ENCODE peak calls at places on chromosomes 13 and 19, in five cellular contexts. E, F, B, X and T are unnamed samples.

GRCh38 chr19:28881616-28882015 is 331.3 kb downstream of the UQCRFS1 start:
- DNase-seq in E (no peak), B (no peak), F (no peak), X (no peak), T (no peak)

GRCh38 chr19:53333466-53334449 is at the start of gene ZNF845:
- DNase-seq in B (peak), X (peak), E (peak), F (peak), T (peak)

GRCh38 chr19:13557756-13558398 is 51.6 kb upstream of the CACNA1A start:
- DNase-seq in E (no peak), F (peak), X (no peak), B (no peak), T (no peak)

GRCh38 chr19:13978721-13979191 is 26.4 kb downstream of the DCAF15 start:
- DNase-seq in F (no peak), X (no peak), E (no peak), B (no peak), T (no peak)

GRCh38 chr19:13838943-13839192 is 38.1 kb upstream of the NANOS3 start:
- DNase-seq in B (no peak), X (peak), F (no peak), E (no peak), T (no peak)

GRCh38 chr19:56476671-56477428 is at the start of gene ZNF667:
- DNase-seq in E (no peak), B (peak), F (no peak), X (no peak), T (no peak)

GRCh38 chr13:109422163-109422562 is 364.2 kb downstream of the IRS2 start:
- DNase-seq in F (no peak), X (no peak), E (no peak), B (no peak), T (no peak)

GRCh38 chr13:90427322-90428272 is 919.9 kb upstream of the MIR17HG start:
- DNase-seq in E (no peak), X (no peak), B (no peak), F (no peak), T (no peak)

GRCh38 chr13:32538234-32538620 is 368 bp downstream of the N4BP2L2 start:
- DNase-seq in X (peak), E (no peak), B (no peak), F (peak), T (peak)

GRCh38 chr19:35318679-35319448 is 10.1 kb upstream of the CD22 start:
- DNase-seq in B (no peak), F (peak), X (peak), E (no peak), T (peak)

GRCh38 chr13:113952151-113952982 is 21.5 kb downstream of the C13orf46 start:
- DNase-seq in X (no peak), E (no peak), B (no peak), F (no peak), T (no peak)

GRCh38 chr13:77416666-77417212 is 89.8 kb upstream of the MYCBP2 start:
- DNase-seq in X (no peak), E (no peak), B (no peak), F (no peak), T (no peak)

GRCh38 chr13:56615572-56615971 is 525.1 kb upstream of the PRR20A start:
- DNase-seq in E (no peak), F (no peak), X (no peak), B (no peak), T (no peak)

GRCh38 chr19:39398297-39398864 is 7.2 kb downstream of the MED29 start:
- DNase-seq in F (peak), B (no peak), E (no peak), X (peak), T (peak)

GRCh38 chr19:54388001-54388802 is 23.5 kb upstream of the LAIR1 start:
- DNase-seq in B (no peak), X (no peak), F (no peak), E (peak), T (no peak)

GRCh38 chr13:84574851-84575250 is 692.6 kb upstream of the SLITRK1 start:
- DNase-seq in E (no peak), X (no peak), B (no peak), F (peak), T (peak)

GRCh38 chr19:40519352-40520322 is 52.8 kb downstream of the SPTBN4 start:
- DNase-seq in X (peak), B (no peak), E (no peak), F (no peak), T (peak)

GRCh38 chr13:103067751-103068563 is 1.7 kb upstream of the SLC10A2 start:
- DNase-seq in B (no peak), X (no peak), F (peak), E (no peak), T (no peak)

GRCh38 chr13:48990900-48991299 is 15.2 kb downstream of the FNDC3A start:
- DNase-seq in B (no peak), E (no peak), F (no peak), X (no peak), T (no peak)